ENCODE peak calls at places on chromosomes 11 and 22, in five cellular contexts. Q, O, X, S and Y are unnamed samples.

GRCh38 chr11:107050126-107050525 is 31.9 kb upstream of the GUCY1A2 start:
- DNase-seq in Q (no peak), O (no peak), X (no peak), S (no peak), Y (no peak)

GRCh38 chr22:23248583-23248982 is 68.3 kb downstream of the BCR start:
- DNase-seq in Q (peak), O (peak), X (no peak), S (peak), Y (no peak)

GRCh38 chr11:56916609-56917008 is 72.1 kb upstream of the OR5AK2 start:
- DNase-seq in Q (no peak), O (no peak), X (no peak), S (no peak), Y (no peak)

GRCh38 chr22:30187726-30188407 is 58.7 kb downstream of the LIF start:
- DNase-seq in Q (no peak), O (no peak), X (peak), S (peak), Y (no peak)

GRCh38 chr11:11312738-11313137 is 40.3 kb downstream of the CSNK2A3 start:
- DNase-seq in Q (no peak), O (no peak), X (no peak), S (no peak), Y (no peak)

GRCh38 chr22:21917206-21917958 is 35.3 kb downstream of the PPM1F start:
- DNase-seq in Q (no peak), O (no peak), X (peak), S (peak), Y (peak)

GRCh38 chr11:114821626-114822025 is 143.3 kb downstream of the NXPE2 start:
- DNase-seq in Q (no peak), O (no peak), X (no peak), S (no peak), Y (no peak)

GRCh38 chr11:62844154-62844553 is 4.8 kb upstream of the WDR74 start:
- DNase-seq in Q (no peak), O (no peak), X (no peak), S (no peak), Y (no peak)

GRCh38 chr22:30733081-30733680 is 38.5 kb downstream of the OSBP2 start:
- DNase-seq in Q (no peak), O (no peak), X (peak), S (peak), Y (no peak)

GRCh38 chr22:19386248-19386647 is 45.3 kb downstream of the HIRA start:
- DNase-seq in Q (no peak), O (no peak), X (no peak), S (no peak), Y (no peak)

GRCh38 chr11:10654211-10655150 is 39.1 kb downstream of the IRAG1 start:
- DNase-seq in Q (peak), O (no peak), X (peak), S (peak), Y (no peak)

GRCh38 chr22:22752556-22753477 is 108.4 kb downstream of the GGTLC2 start:
- DNase-seq in Q (no peak), O (peak), X (peak), S (peak), Y (peak)

GRCh38 chr22:16932577-16932976 is 75.4 kb downstream of the GAB4 start:
- DNase-seq in Q (no peak), O (peak), X (no peak), S (no peak), Y (no peak)

GRCh38 chr11:115311949-115312348 is 192.3 kb downstream of the CADM1 start:
- DNase-seq in Q (no peak), O (no peak), X (no peak), S (no peak), Y (no peak)

DNA sequence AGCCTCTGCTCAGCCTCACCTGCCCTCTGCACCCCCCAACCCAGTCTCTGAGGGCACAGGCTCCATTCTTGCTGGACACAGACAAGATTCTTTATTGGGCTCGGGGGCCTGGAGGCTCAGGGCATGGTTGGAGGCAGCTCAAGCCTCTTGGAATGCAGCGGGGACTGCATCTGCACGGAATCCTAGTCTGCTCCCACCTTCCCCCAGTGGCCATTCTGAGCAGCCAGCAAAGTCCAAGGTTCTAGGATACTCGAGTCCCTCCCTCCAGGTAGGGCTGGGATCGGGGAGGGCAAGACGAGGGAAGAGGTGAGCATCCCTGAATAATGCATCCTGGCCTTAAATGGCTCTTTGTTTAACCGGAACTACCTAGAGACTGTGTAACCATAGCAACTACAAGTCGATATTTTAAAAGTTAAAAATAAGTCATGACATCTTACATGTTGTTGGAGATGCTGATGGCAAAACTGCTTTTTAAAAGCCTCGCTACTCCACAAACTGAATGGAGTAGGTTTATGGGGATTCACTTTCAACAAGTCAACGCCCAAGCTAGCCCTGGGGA is 10.7 kb upstream of the IGSF22 start:
- DNase-seq in Q (no peak), O (no peak), X (no peak), S (no peak), Y (no peak)
- TF ChIP-seq CTCF in Q (no peak), O (no peak), X (no peak), S (no peak), Y (no peak)

GRCh38 chr11:36149538-36150242 is 139.5 kb downstream of the COMMD9 start:
- DNase-seq in Q (peak), O (peak), X (peak), S (peak), Y (peak)
- TF ChIP-seq CTCF in Q (peak), O (peak), X (peak), S (peak), Y (no peak)

DNA sequence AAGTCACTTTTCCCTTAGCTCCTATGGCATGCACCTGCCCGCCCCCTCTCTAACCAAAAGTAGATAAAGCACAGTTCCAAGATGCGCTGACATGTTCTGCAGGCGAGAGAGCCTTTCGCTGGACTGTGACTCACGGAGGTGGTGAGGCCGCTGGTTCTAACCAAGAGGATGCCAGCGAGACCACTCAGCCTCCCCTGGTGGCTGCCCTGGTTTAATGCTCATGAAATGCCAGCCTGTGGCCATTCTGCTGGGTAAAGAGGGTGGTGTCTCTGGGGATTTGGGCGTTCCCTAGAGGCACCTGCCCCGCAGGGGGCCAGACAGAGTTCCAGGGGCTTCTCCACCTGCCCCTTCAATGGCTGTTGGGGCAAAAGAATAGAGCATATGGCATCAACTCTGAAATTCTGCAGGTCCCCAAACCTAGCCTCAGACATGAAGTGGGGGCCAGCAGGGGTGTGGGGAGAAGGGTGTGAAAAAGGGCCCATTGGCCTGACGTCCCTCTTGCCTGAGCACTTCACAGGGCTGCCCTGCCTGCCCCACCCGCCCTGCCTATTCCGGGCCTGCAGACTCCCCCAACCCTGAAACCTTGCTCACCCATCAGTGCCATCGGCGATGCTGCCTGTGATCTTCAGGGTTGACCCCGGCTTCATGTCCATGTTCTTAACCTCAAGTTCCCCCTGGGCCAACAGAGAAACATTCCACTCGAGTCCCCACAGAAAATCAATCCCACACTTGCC is 8.5 kb downstream of the LGALS2 start:
- DNase-seq in Q (no peak), O (no peak), X (no peak), S (peak), Y (no peak)
- TF ChIP-seq CTCF in Q (no peak), O (no peak), X (peak), S (peak), Y (no peak)

DNA sequence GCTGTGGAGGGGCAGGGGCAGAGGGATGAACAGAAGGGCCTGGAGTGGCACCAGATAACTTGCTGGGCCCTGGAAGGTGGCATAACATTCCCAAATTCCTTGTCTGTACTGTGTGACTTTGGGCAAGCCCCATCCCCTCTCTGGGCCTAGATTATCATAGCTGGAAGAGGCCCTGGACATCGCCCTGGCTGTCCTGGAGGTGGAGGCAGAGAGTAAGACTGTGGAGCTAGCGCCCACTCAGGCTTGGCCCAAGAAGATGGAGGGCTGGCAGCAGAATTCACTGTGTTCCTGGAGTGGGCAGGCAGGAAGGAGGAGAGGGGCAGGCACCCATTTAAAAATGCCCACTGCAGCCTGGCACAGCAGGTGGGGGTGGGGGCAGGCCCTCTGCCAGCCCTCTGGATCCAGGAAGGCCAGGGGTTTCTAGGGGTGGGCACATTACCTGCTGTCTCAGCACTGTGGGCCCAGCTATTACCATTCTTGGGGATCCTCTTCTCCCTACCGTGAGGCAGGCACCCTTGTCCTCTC is 22.6 kb downstream of the ARHGEF17 start:
- DNase-seq in Q (no peak), O (no peak), X (peak), S (peak), Y (no peak)
- TF ChIP-seq CTCF in Q (no peak), O (no peak), X (peak), S (peak), Y (no peak)

DNA sequence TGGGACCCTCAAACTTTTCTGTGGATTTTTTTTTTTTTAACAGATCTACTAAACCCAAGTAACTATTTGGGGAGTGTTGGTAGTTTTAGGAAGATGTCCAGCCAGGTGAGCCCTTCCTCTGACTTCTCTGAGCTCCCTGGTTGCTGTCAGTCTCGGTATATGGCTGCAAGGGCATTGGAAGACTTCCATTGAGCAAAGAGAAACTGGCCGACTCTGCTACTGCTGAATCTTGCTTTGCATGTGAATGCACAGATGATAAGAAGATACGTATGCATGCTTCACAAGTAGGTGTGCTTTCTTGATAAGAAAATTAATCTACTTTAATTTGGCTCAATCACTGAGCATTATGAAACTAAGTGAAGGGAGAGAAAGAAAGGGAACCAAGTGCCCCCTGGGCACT is 51.1 kb downstream of the BARX2 start:
- DNase-seq in Q (no peak), O (no peak), X (no peak), S (no peak), Y (no peak)
- TF ChIP-seq CTCF in Q (no peak), O (no peak), X (no peak), S (no peak), Y (no peak)

GRCh38 chr11:46117842-46118241 is 3.4 kb downstream of the PHF21A start:
- DNase-seq in Q (peak), O (no peak), X (no peak), S (no peak), Y (no peak)
- TF ChIP-seq CTCF in Q (peak), O (no peak), X (peak), S (peak), Y (no peak)

DNA sequence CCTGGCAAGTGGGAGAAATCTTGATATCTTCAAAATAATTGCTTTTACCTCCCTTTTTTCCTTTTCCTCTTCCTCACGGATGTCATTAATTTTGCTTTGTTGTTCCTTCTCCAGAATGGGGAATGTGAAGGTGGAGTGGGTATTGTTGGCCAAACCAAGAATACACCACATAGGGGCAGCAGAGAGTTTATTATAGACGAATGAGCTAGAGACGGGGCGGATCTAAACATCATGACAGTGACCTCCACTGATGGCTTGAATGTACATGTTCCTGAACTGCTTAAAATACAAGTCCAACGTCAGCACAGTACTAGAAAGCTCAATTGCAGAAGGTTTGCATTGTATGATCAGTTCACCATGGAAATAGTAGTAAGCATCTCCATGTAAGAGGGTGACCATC is 122.3 kb upstream of the SNX19 start:
- DNase-seq in Q (peak), O (no peak), X (peak), S (peak), Y (no peak)
- TF ChIP-seq CTCF in Q (peak), O (no peak), X (peak), S (peak), Y (no peak)

GRCh38 chr11:125304111-125304639 is 139.6 kb downstream of the PKNOX2 start:
- DNase-seq in Q (no peak), O (no peak), X (peak), S (no peak), Y (no peak)
- TF ChIP-seq CTCF in Q (no peak), O (no peak), X (no peak), S (no peak), Y (no peak)

GRCh38 chr11:61626580-61627380 is 45.9 kb upstream of the SYT7 start:
- DNase-seq in Q (no peak), O (peak), X (no peak), S (peak), Y (peak)
- TF ChIP-seq CTCF in Q (no peak), O (no peak), X (no peak), S (no peak), Y (no peak)